ENCODE peak calls at places on chromosomes 13 and 19, in six cellular contexts. O, J, P, V, Q and I are unnamed samples. For H3K4me1, the result is how much of the 10 kb centered on the place peaks cover.

GRCh38 chr13:75255653-75256052 is 226.3 kb downstream of the TBC1D4 start:
- DNase-seq in O (no peak), J (no peak), P (no peak), V (no peak), Q (no peak), I (no peak)

GRCh38 chr13:32840840-32841713 is 175.1 kb upstream of the KL start:
- DNase-seq in O (no peak), J (no peak), P (no peak), V (no peak), Q (no peak), I (peak)

GRCh38 chr13:32587774-32588165 is 1.5 kb downstream of the PDS5B start:
- DNase-seq in O (no peak), J (no peak), P (peak), V (peak), Q (no peak), I (no peak)

GRCh38 chr13:84706004-84706710 is 823.9 kb upstream of the SLITRK1 start:
- DNase-seq in O (peak), J (no peak), P (no peak), V (no peak), Q (no peak), I (no peak)

GRCh38 chr19:37007587-37008220 is 70.5 kb upstream of the ZNF420 start:
- DNase-seq in O (peak), J (no peak), P (no peak), V (no peak), Q (no peak), I (peak)

GRCh38 chr13:44565881-44566280 is 10.2 kb downstream of the TSC22D1 start:
- DNase-seq in O (no peak), J (no peak), P (peak), V (no peak), Q (no peak), I (no peak)

GRCh38 chr19:53555352-53555751 is 17.4 kb downstream of the ZNF331 start:
- DNase-seq in O (no peak), J (no peak), P (no peak), V (no peak), Q (no peak), I (no peak)

GRCh38 chr13:111963031-111963430 is 103.9 kb upstream of the SOX1 start:
- DNase-seq in O (no peak), J (no peak), P (no peak), V (no peak), Q (no peak), I (no peak)

GRCh38 chr13:40328091-40328490 is 338.4 kb downstream of the FOXO1 start:
- DNase-seq in O (no peak), J (no peak), P (no peak), V (no peak), Q (no peak), I (no peak)

GRCh38 chr13:41039746-41040145 is 20.6 kb upstream of the ELF1 start:
- DNase-seq in O (no peak), J (no peak), P (no peak), V (no peak), Q (no peak), I (no peak)

GRCh38 chr13:31067416-31068118 is 94.1 kb downstream of the HSPH1 start:
- DNase-seq in O (no peak), J (no peak), P (peak), V (no peak), Q (peak), I (no peak)

GRCh38 chr19:38727306-38727867 is 16.9 kb downstream of the CAPN12 start:
- DNase-seq in O (no peak), J (no peak), P (no peak), V (no peak), Q (no peak), I (peak)

GRCh38 chr19:38685666-38686529 is 38.4 kb downstream of the ACTN4 start:
- DNase-seq in O (peak), J (no peak), P (peak), V (peak), Q (no peak), I (no peak)

GRCh38 chr13:100532836-100533435 is 55.7 kb downstream of the GGACT start:
- DNase-seq in O (no peak), J (no peak), P (no peak), V (no peak), Q (peak), I (no peak)

GRCh38 chr13:73168226-73168992 is 109.6 kb downstream of the KLF5 start:
- DNase-seq in O (no peak), J (no peak), P (peak), V (no peak), Q (no peak), I (no peak)

GRCh38 chr13:53137777-53138176 is 109.2 kb downstream of the OLFM4 start:
- DNase-seq in O (no peak), J (no peak), P (peak), V (no peak), Q (no peak), I (no peak)

GRCh38 chr13:67736646-67737420 is 506.7 kb upstream of the PCDH9 start:
- DNase-seq in O (peak), J (no peak), P (peak), V (no peak), Q (no peak), I (no peak)

GRCh38 chr19:4077800-4078683 is 11.3 kb upstream of the ZBTB7A start:
- DNase-seq in O (no peak), J (no peak), P (no peak), V (peak), Q (no peak), I (peak)

GRCh38 chr19:48794291-48794690 is 16.5 kb downstream of the BCAT2 start:
- DNase-seq in O (no peak), J (no peak), P (no peak), V (no peak), Q (no peak), I (no peak)

GRCh38 chr13:93233997-93234416 is 7.4 kb downstream of the GPC6 start:
- DNase-seq in O (no peak), J (no peak), P (no peak), V (peak), Q (no peak), I (no peak)

GRCh38 chr19:15108145-15108844 is 1.1 kb downstream of the SYDE1 start:
- DNase-seq in O (peak), J (no peak), P (no peak), V (no peak), Q (no peak), I (no peak)

GRCh38 chr19:14550201-14550754 is 20.9 kb downstream of the TECR start:
- DNase-seq in O (no peak), J (no peak), P (no peak), V (no peak), Q (no peak), I (no peak)

GRCh38 chr19:40672573-40673299 is 17.7 kb downstream of the NUMBL start:
- DNase-seq in O (no peak), J (no peak), P (no peak), V (no peak), Q (no peak), I (no peak)

GRCh38 chr13:21420706-21421105 is 38.4 kb downstream of the ZDHHC20 start:
- DNase-seq in O (no peak), J (no peak), P (peak), V (no peak), Q (no peak), I (no peak)

GRCh38 chr13:33280923-33281322 is 4.6 kb downstream of the STARD13 start:
- DNase-seq in O (no peak), J (no peak), P (peak), V (no peak), Q (no peak), I (no peak)

GRCh38 chr13:27283906-27284523 is 13.4 kb downstream of the RASL11A start:
- DNase-seq in O (peak), J (no peak), P (no peak), V (no peak), Q (no peak), I (no peak)

GRCh38 chr13:81018936-81019335 is 678.0 kb upstream of the SPRY2 start:
- DNase-seq in O (no peak), J (no peak), P (no peak), V (no peak), Q (no peak), I (no peak)

GRCh38 chr19:13262450-13262849 is 112.2 kb downstream of the IER2 start:
- DNase-seq in O (peak), J (no peak), P (peak), V (peak), Q (no peak), I (no peak)

GRCh38 chr19:34428549-34429285 is 536 bp downstream of the UBA2 start:
- DNase-seq in O (peak), J (peak), P (peak), V (peak), Q (no peak), I (peak)

GRCh38 chr13:101139076-101139475 is 277.2 kb downstream of the NALCN start:
- DNase-seq in O (no peak), J (no peak), P (no peak), V (no peak), Q (no peak), I (no peak)

GRCh38 chr13:27770809-27771208 is 21.5 kb upstream of the GSX1 start:
- DNase-seq in O (peak), J (no peak), P (peak), V (peak), Q (no peak), I (no peak)

GRCh38 chr13:100875392-100876043 is 200.9 kb upstream of the TMTC4 start:
- DNase-seq in O (no peak), J (no peak), P (peak), V (no peak), Q (no peak), I (no peak)

GRCh38 chr13:36475468-36475867 is 43.2 kb downstream of the CCNA1 start:
- DNase-seq in O (peak), J (no peak), P (no peak), V (no peak), Q (no peak), I (no peak)

DNA sequence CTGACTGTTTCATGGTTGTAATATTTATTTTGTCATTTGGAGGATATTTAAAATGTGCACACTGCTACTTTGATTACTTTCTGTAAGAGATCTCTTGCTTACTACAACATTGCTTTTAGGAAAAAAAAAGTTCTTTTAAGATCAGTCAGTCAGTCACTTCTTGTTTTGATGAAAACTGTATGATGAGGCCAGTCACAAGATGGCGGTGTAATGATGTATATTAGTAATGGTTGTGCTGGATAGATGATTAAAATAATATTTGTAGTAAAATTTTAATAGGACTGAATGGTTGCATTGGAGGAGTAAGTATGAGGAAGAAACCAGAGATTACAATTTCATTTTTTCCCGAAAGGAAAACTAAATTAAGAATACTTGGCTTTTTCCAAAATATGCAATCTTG is 2411.1 kb downstream of the PCDH9 start:
- DNase-seq in O (no peak), J (no peak), P (peak), V (no peak), Q (no peak), I (no peak)
- TF ChIP-seq CTCF in O (peak), J (no peak), P (no peak), V (no peak), Q (no peak), I (no peak)

DNA sequence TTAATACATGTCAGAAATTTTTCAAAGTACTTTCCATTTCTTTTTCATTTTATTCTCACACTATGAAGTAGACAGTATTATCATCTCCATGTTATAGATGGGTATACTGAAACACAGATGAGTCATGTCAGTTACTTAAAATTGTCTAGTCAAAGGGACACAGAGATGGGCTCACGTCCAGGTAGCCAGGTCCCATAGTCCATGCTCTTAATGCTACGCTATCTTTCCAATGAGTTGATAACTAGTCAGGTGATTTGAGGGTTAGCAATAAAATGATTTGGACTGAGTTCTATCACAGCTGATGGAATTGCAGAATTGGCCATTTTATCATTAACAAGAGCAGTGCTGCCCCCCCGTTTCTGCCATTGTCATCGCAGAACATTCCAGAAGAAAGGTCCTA is 319.0 kb downstream of the DLEU7 start:
- DNase-seq in O (no peak), J (no peak), P (no peak), V (no peak), Q (no peak), I (no peak)
- H3K4me1 ChIP-seq in O (under half), J (under half), P (under half), V (under half), Q (half or more), I (half or more)

GRCh38 chr19:56537442-56537841 is 1.3 kb upstream of the ZFP28 start:
- DNase-seq in O (no peak), J (no peak), P (no peak), V (no peak), Q (no peak), I (no peak)
- TF ChIP-seq CTCF in O (no peak), J (no peak), P (no peak), V (no peak), Q (no peak), I (no peak)

DNA sequence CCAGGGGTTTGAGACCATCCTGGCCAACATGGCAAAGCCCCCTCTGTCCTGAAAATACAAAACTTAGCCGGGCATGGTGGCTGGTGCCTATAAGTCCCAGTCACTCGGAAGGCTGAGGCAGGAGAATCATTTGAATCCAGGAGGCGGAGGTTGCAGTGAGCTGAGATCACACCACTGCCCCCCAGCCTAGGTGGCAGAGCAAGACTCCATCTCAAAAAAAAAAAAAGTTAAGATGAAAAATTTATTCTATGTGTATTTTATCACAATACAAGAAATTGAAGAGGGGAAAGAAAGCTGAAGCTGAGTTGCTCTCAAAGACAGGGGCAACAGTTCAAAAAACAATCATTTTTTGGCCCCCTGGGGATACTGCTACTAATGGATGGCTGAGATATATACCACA is 31.1 kb downstream of the INSR start:
- DNase-seq in O (no peak), J (no peak), P (no peak), V (no peak), Q (no peak), I (no peak)
- H3K4me1 ChIP-seq in O (under half), J (under half), P (under half), V (under half), Q (under half), I (half or more)

DNA sequence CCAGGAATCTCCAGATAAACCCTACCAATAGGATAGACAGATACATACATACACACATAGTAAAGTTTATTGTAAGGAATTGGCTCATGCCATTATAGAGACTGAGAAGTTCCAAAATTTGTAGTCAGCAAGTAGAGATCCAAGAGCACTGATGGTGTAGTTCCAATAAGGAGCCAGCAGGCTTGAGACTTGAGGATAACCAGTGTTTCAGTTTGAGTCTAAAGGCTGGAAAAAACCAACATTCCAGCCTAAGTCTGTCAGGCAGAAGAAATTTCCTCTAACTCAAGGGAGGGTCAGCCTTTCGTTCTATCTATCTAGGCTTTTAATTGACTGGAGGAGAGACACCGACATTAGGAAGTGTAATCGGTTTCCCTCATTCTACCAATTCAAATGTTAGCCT is 110.2 kb upstream of the TSHZ3 start:
- DNase-seq in O (no peak), J (no peak), P (no peak), V (no peak), Q (no peak), I (no peak)
- TF ChIP-seq CTCF in O (no peak), J (no peak), P (peak), V (no peak), Q (no peak), I (no peak)

GRCh38 chr19:17331254-17331558 is 3.4 kb downstream of the ANO8 start:
- DNase-seq in O (no peak), J (no peak), P (no peak), V (no peak), Q (no peak), I (no peak)
- H3K4me1 ChIP-seq in O (under half), J (under half), P (under half), V (under half), Q (under half), I (under half)

DNA sequence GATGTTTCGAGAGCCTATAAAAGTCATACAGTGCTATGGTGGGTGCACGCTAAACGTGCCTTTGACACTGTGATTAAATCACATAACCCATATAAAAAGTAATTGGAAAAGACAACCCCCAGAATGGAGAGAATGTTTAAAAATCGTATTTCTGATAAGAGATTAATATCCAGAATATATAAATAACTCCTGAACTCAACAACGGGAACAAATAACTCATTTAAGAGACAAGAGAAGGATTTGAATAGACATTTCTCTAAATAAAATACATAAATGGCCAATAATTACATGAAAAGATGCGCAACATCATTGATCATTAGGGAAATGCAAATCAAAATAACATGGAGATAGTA is 37.0 kb upstream of the IGFL4 start:
- DNase-seq in O (no peak), J (no peak), P (no peak), V (no peak), Q (no peak), I (no peak)
- TF ChIP-seq CTCF in O (no peak), J (no peak), P (no peak), V (no peak), Q (no peak), I (no peak)

DNA sequence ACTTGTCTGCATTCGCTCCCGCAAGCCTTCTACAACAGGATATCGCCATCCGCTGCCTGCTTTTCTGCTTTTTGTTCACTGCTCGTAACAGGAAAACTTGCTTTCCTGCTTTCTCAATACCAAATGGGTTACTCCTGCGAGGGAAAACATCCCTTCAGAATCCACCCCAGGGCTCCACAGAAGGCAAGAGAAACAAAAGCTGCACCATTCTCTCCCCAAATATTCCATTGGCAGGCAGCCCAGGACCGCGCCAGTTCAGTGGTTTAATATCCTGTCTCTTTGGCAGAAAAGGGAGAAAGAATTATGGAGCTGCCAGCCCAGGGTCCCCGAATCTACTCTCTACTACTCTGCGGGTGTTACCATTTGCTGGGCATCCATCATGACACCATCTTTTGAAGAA is 84.7 kb upstream of the DOCK9 start:
- DNase-seq in O (no peak), J (no peak), P (peak), V (no peak), Q (peak), I (peak)
- H3K4me1 ChIP-seq in O (under half), J (under half), P (under half), V (under half), Q (half or more), I (half or more)

DNA sequence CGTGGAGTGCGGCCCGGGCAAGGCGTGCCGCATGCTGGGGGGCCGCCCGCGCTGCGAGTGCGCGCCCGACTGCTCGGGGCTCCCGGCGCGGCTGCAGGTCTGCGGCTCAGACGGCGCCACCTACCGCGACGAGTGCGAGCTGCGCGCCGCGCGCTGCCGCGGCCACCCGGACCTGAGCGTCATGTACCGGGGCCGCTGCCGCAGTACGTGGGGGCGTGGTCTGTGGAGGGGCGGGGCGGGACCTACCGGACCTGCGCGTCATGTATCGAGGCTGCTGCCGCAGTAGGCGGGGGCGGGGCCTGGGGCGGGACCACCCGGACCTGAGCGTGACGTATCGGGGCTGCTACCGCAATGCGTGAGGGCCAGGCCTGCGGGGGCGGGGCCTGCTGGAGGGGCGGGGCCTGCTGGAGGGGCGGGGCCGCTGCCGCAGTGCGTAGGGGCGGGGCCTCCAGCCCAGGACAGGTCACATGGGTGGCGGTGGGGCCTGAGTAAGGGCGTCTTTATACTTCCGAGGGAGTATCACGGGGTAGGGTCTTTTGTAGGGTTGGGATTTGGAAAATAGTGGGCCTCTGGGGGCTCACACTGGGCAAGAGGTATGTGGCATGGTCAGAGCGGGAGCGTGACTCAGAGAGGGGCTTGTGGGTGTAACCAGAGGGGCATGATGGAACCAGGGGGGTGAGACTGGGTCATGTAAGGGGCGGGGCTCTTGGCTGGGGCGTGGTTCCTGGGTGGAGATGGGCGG is 4.3 kb downstream of the FSTL3 start:
- DNase-seq in O (peak), J (peak), P (peak), V (peak), Q (peak), I (peak)
- TF ChIP-seq CTCF in O (peak), J (peak), P (peak), V (peak), Q (peak), I (peak)